ENCODE peak calls at places on chromosomes 12 and 14, in five cellular contexts. One of them, this sample, is unnamed.

GRCh38 chr12:131226345-131227265 is 272.9 kb downstream of the ADGRD1 start:
- DNase-seq in NCI-H345: no peak
- DNase-seq in neural crest cell: no peak
- DNase-seq in cardiac fibroblast: no peak
- DNase-seq in T follicular helper cell: no peak
- DNase-seq in this sample: no peak

GRCh38 chr12:71846322-71846940 is 6.9 kb downstream of the TBC1D15 start:
- DNase-seq in NCI-H345: no peak
- DNase-seq in neural crest cell: no peak
- DNase-seq in cardiac fibroblast: peak; percentile 63
- DNase-seq in T follicular helper cell: no peak
- DNase-seq in this sample: no peak

GRCh38 chr12:52246720-52247621 is 13.9 kb downstream of the KRT7 start:
- DNase-seq in NCI-H345: peak; percentile 69
- DNase-seq in neural crest cell: no peak
- DNase-seq in cardiac fibroblast: no peak
- DNase-seq in T follicular helper cell: no peak
- DNase-seq in this sample: peak; percentile 58

GRCh38 chr14:61148742-61149350 is 132.3 kb downstream of the TMEM30B start:
- DNase-seq in NCI-H345: no peak
- DNase-seq in neural crest cell: no peak
- DNase-seq in cardiac fibroblast: no peak
- DNase-seq in T follicular helper cell: no peak
- DNase-seq in this sample: no peak

GRCh38 chr14:22982477-22983245 is at the start of gene AJUBA:
- DNase-seq in NCI-H345: peak; percentile 78
- DNase-seq in neural crest cell: peak; percentile 82
- DNase-seq in cardiac fibroblast: peak; percentile 92
- DNase-seq in T follicular helper cell: peak; percentile 56
- DNase-seq in this sample: peak; percentile 98

GRCh38 chr12:27657296-27657695 is 39.0 kb upstream of the REP15 start:
- DNase-seq in NCI-H345: no peak
- DNase-seq in neural crest cell: no peak
- DNase-seq in cardiac fibroblast: peak; percentile 73
- DNase-seq in T follicular helper cell: no peak
- DNase-seq in this sample: no peak

GRCh38 chr12:55738113-55739024 is 4.6 kb upstream of the GDF11 start:
- DNase-seq in NCI-H345: peak; percentile 88
- DNase-seq in neural crest cell: peak; percentile 92
- DNase-seq in cardiac fibroblast: peak; percentile 91
- DNase-seq in T follicular helper cell: peak; percentile 59
- DNase-seq in this sample: peak; percentile 86

GRCh38 chr12:77058740-77059139 is 6.6 kb downstream of the E2F7 start:
- DNase-seq in NCI-H345: no peak
- DNase-seq in neural crest cell: no peak
- DNase-seq in cardiac fibroblast: peak; percentile 86
- DNase-seq in T follicular helper cell: no peak
- DNase-seq in this sample: no peak

GRCh38 chr12:111247083-111247783 is 121.7 kb downstream of the PHETA1 start:
- DNase-seq in NCI-H345: no peak
- DNase-seq in neural crest cell: no peak
- DNase-seq in cardiac fibroblast: no peak
- DNase-seq in T follicular helper cell: no peak
- DNase-seq in this sample: no peak

GRCh38 chr14:101730626-101731186 is 30.8 kb upstream of the PPP2R5C start:
- DNase-seq in NCI-H345: no peak
- DNase-seq in neural crest cell: no peak
- DNase-seq in cardiac fibroblast: no peak
- DNase-seq in T follicular helper cell: no peak
- DNase-seq in this sample: no peak